ENCODE peak calls at places on chromosomes 3 and 15, in eight cellular contexts. J is OCI-LY7, D is IMR-90, H is A549, P is fibroblast of lung, N is neural progenitor cell, X is MM.1S, Q is K562. C is an unnamed sample.

GRCh38 chr15:78675206-78675605 is 34.2 kb upstream of the CHRNB4 start:
- DNase-seq in J (no peak), D (no peak), H (no peak), P (no peak), N (no peak), X (no peak), Q (no peak), C (no peak)

GRCh38 chr3:106333911-106334618 is 465.3 kb upstream of the CBLB start:
- DNase-seq in J (no peak), D (peak), H (no peak), P (peak), N (no peak), X (no peak), Q (no peak), C (no peak)

GRCh38 chr15:41871175-41871905 is 22.5 kb downstream of the SPTBN5 start:
- DNase-seq in J (no peak), D (no peak), H (no peak), P (no peak), N (no peak), X (no peak), Q (no peak), C (no peak)

GRCh38 chr15:79418693-79419279 is 13.3 kb upstream of the MINAR1 start:
- DNase-seq in J (no peak), D (no peak), H (no peak), P (no peak), N (peak), X (no peak), Q (no peak), C (peak)

GRCh38 chr3:184986490-184986889 is 166.4 kb downstream of the C3orf70 start:
- DNase-seq in J (no peak), D (no peak), H (no peak), P (no peak), N (no peak), X (no peak), Q (no peak), C (no peak)

GRCh38 chr15:96969892-96970710 is 639.6 kb downstream of the NR2F2 start:
- DNase-seq in J (no peak), D (no peak), H (no peak), P (no peak), N (no peak), X (no peak), Q (no peak), C (no peak)

GRCh38 chr15:82540984-82541431 is 751 bp upstream of the RPS17 start:
- DNase-seq in J (no peak), D (peak), H (peak), P (peak), N (peak), X (no peak), Q (peak), C (peak)

GRCh38 chr15:101464246-101464998 is 25.1 kb downstream of the PCSK6 start:
- DNase-seq in J (no peak), D (no peak), H (no peak), P (no peak), N (no peak), X (no peak), Q (no peak), C (no peak)

GRCh38 chr3:119945286-119945685 is 149.0 kb downstream of the GSK3B start:
- DNase-seq in J (no peak), D (no peak), H (no peak), P (no peak), N (no peak), X (no peak), Q (peak), C (no peak)

GRCh38 chr3:119939087-119939486 is 155.2 kb downstream of the GSK3B start:
- DNase-seq in J (no peak), D (no peak), H (no peak), P (no peak), N (no peak), X (no peak), Q (no peak), C (no peak)

DNA sequence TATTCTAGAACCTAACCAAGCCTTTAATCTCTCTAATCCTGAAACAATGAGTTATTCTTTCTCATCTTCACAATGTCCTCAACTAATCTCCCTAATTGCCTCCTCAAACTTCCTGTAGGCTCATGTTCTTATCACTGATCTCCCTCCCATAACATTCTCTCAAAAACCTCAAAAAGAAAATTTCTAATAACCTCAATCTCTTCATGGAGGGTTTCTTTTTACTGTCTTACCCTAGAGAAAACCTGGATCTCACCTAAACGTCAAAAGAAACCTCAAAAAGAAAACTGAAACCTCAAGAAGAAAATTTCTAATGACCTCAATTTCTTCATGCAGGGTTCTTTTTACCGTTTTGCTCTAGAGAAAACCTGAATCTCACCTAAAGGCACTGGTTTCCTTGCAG is 150.2 kb downstream of the GSK3B start:
- DNase-seq in J (no peak), D (no peak), H (no peak), P (no peak), N (no peak), X (peak), Q (no peak), C (no peak)
- H3K4me2 ChIP-seq in J (no peak), D (no peak), H (no peak), P (no peak), N (no peak), X (peak), Q (no peak), C (no peak)

DNA sequence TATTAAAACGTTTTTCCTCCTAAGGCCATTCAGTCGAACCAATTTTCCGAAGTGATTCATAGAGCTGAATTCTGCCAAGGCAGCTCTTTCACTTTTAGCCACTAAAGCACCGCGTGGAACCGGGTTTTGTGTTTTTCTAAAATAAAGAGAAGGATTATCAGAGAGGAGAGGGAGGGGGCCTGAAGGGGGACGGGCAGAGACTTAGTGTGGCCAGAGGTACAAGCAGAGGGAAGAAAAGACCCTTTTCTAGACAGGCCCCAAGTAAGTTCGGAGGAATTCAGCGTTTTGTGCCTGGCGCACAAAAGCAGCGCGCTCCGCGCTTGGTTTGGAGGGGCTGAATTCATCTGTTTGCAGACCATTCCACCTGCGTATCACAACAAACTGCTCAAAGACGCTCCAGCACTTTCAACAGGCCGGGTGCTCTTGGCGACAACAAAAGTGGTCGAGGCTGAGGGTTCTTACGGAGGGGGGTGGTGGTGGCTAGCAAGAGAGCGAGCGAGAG is 1.1 kb upstream of the FEZF2 start:
- DNase-seq in J (no peak), D (peak), H (no peak), P (peak), N (peak), X (no peak), Q (no peak), C (peak)
- H3K4me3 ChIP-seq in J (no peak), D (no peak), H (no peak), P (peak), N (peak), X (no peak), Q (no peak), C (peak)

GRCh38 chr15:62120776-62121175 is 44.3 kb downstream of the C2CD4B start:
- DNase-seq in J (no peak), D (no peak), H (no peak), P (no peak), N (no peak), X (no peak), Q (no peak), C (no peak)

GRCh38 chr15:62119926-62120273 is 45.2 kb downstream of the C2CD4B start:
- DNase-seq in J (no peak), D (no peak), H (no peak), P (no peak), N (no peak), X (no peak), Q (no peak), C (no peak)

GRCh38 chr15:62119224-62119925 is 45.7 kb downstream of the C2CD4B start:
- DNase-seq in J (peak), D (peak), H (peak), P (peak), N (no peak), X (no peak), Q (no peak), C (no peak)

GRCh38 chr15:62115847-62116246 is 49.1 kb downstream of the C2CD4A start:
- DNase-seq in J (no peak), D (no peak), H (no peak), P (no peak), N (no peak), X (no peak), Q (no peak), C (no peak)

GRCh38 chr15:62118446-62118964 is 46.6 kb downstream of the C2CD4B start:
- DNase-seq in J (no peak), D (peak), H (no peak), P (no peak), N (no peak), X (no peak), Q (no peak), C (no peak)
- H3K4me2 ChIP-seq in J (no peak), D (no peak), H (peak), P (no peak), N (no peak), X (no peak), Q (no peak), C (no peak)

GRCh38 chr3:171614318-171614967 is 154.2 kb upstream of the TNIK start:
- DNase-seq in J (no peak), D (peak), H (no peak), P (peak), N (peak), X (peak), Q (peak), C (peak)
- H3K4me3 ChIP-seq in J (no peak), D (no peak), H (no peak), P (no peak), N (no peak), X (no peak), Q (no peak), C (no peak)

GRCh38 chr3:112561693-112562529 is at the start of the genes ATG3 and SLC35A5:
- DNase-seq in J (peak), D (peak), H (peak), P (peak), N (peak), X (peak), Q (peak), C (peak)

GRCh38 chr3:112555535-112556170 is 6.1 kb downstream of the ATG3 start:
- DNase-seq in J (no peak), D (peak), H (no peak), P (peak), N (no peak), X (no peak), Q (no peak), C (no peak)

GRCh38 chr3:112560330-112560729 is 1.4 kb downstream of the ATG3 start:
- DNase-seq in J (peak), D (peak), H (no peak), P (peak), N (no peak), X (no peak), Q (no peak), C (no peak)

GRCh38 chr3:112557980-112558379 is 3.8 kb downstream of the ATG3 start:
- DNase-seq in J (no peak), D (no peak), H (no peak), P (no peak), N (no peak), X (no peak), Q (no peak), C (no peak)

GRCh38 chr3:112561085-112561692 is 573 bp downstream of the ATG3 start:
- DNase-seq in J (peak), D (peak), H (peak), P (peak), N (peak), X (peak), Q (peak), C (peak)
- H3K4me2 ChIP-seq in J (peak), D (peak), H (peak), P (peak), N (peak), X (peak), Q (peak), C (peak)

GRCh38 chr3:85487375-85487774 is 528.6 kb downstream of the CADM2 start:
- DNase-seq in J (no peak), D (no peak), H (no peak), P (no peak), N (no peak), X (no peak), Q (no peak), C (no peak)

GRCh38 chr3:85482193-85482450 is 523.3 kb downstream of the CADM2 start:
- DNase-seq in J (no peak), D (no peak), H (no peak), P (no peak), N (no peak), X (no peak), Q (no peak), C (no peak)

GRCh38 chr3:85483986-85484385 is 525.2 kb downstream of the CADM2 start:
- DNase-seq in J (no peak), D (no peak), H (no peak), P (no peak), N (no peak), X (no peak), Q (no peak), C (no peak)

GRCh38 chr3:85476891-85477495 is 518.2 kb downstream of the CADM2 start:
- DNase-seq in J (no peak), D (no peak), H (no peak), P (peak), N (no peak), X (no peak), Q (no peak), C (no peak)

GRCh38 chr3:85481411-85482192 is 522.8 kb downstream of the CADM2 start:
- DNase-seq in J (no peak), D (no peak), H (no peak), P (no peak), N (no peak), X (no peak), Q (no peak), C (no peak)
- H3K4me3 ChIP-seq in J (no peak), D (no peak), H (no peak), P (no peak), N (no peak), X (peak), Q (no peak), C (no peak)

C was measured in GM23338.